ENCODE peak calls at places on chromosomes 3 and 15, in ten cellular contexts. E, X, A, L, F, C, B, R, N and H are unnamed samples.

GRCh38 chr15:61205427-61205826 is 23.7 kb downstream of the RORA start:
- DNase-seq in R (no peak), C (no peak), X (no peak), B (no peak), F (peak; percentile 45), A (peak; percentile 12), E (no peak), L (no peak), N (no peak), H (no peak)

GRCh38 chr15:40249477-40250303 is 10.8 kb downstream of the PAK6 start:
- DNase-seq in N (no peak), L (peak; percentile 61), X (no peak), C (peak; percentile 35), F (peak; percentile 20), A (no peak), B (no peak), E (peak; percentile 59), R (no peak), H (no peak)

GRCh38 chr3:68018275-68018674 is 363.9 kb upstream of the SUCLG2 start:
- DNase-seq in L (no peak), B (no peak), X (no peak), C (no peak), A (no peak), R (no peak), N (no peak), E (no peak), F (no peak), H (no peak)

GRCh38 chr3:13025778-13026518 is 47.3 kb downstream of the IQSEC1 start:
- DNase-seq in B (no peak), X (no peak), L (no peak), A (no peak), F (no peak), N (no peak), C (no peak), E (peak; percentile 68), R (no peak), H (no peak)

GRCh38 chr3:183871541-183871940 is 13.1 kb downstream of the PARL start:
- DNase-seq in R (no peak), X (no peak), L (peak; percentile 69), C (no peak), A (no peak), B (no peak), F (no peak), E (no peak), N (no peak), H (no peak)

GRCh38 chr15:99058421-99058870 is 46.4 kb upstream of the SYNM start:
- DNase-seq in X (no peak), N (no peak), L (no peak), E (no peak), B (no peak), C (no peak), F (no peak), R (no peak), A (no peak), H (no peak)

GRCh38 chr3:143551790-143552189 is 296.5 kb downstream of the SLC9A9 start:
- DNase-seq in X (no peak), C (no peak), R (no peak), A (no peak), F (no peak), E (no peak), L (no peak), N (no peak), B (no peak), H (no peak)

GRCh38 chr15:88246666-88247446 is 9.7 kb downstream of the NTRK3 start:
- DNase-seq in N (peak; percentile 71), L (peak; percentile 33), X (peak; percentile 85), B (peak; percentile 85), E (peak; percentile 87), R (peak; percentile 75), C (peak; percentile 88), F (peak; percentile 74), A (peak; percentile 55), H (peak; percentile 24)

GRCh38 chr3:114839476-114839875 is 307.6 kb downstream of the ZBTB20 start:
- DNase-seq in B (peak; percentile 20), E (no peak), R (no peak), L (no peak), C (no peak), X (no peak), F (no peak), A (no peak), N (no peak), H (no peak)

GRCh38 chr15:70505411-70505919 is 257.9 kb downstream of the UACA start:
- DNase-seq in A (peak; percentile 82), B (peak; percentile 62), X (no peak), R (no peak), E (no peak), L (peak; percentile 99), F (peak; percentile 86), N (peak; percentile 34), C (no peak), H (peak; percentile 30)

GRCh38 chr3:42520906-42521305 is 18.5 kb downstream of the VIPR1 start:
- DNase-seq in R (no peak), F (no peak), C (no peak), B (no peak), N (no peak), A (no peak), X (no peak), L (no peak), E (no peak), H (no peak)

GRCh38 chr15:75237316-75237982 is 20.7 kb upstream of the GOLGA6C start:
- DNase-seq in X (no peak), E (peak; percentile 58), B (no peak), R (peak; percentile 4), N (no peak), L (no peak), F (no peak), A (no peak), C (peak; percentile 46), H (no peak)

GRCh38 chr15:75121547-75121946 is 80.1 kb upstream of the C15orf39 start:
- DNase-seq in L (no peak), E (no peak), N (no peak), R (no peak), F (no peak), X (no peak), A (no peak), C (no peak), B (no peak), H (no peak)

GRCh38 chr15:25871403-25871802 is 8.3 kb upstream of the ATP10A start:
- DNase-seq in E (no peak), B (no peak), X (no peak), C (no peak), L (no peak), R (no peak), N (no peak), A (no peak), F (no peak), H (no peak)

GRCh38 chr15:25876231-25877140 is 13.4 kb upstream of the ATP10A start:
- DNase-seq in R (no peak), E (no peak), N (no peak), L (no peak), A (no peak), B (no peak), C (no peak), F (no peak), X (no peak), H (no peak)

GRCh38 chr15:25874379-25874778 is 11.3 kb upstream of the ATP10A start:
- DNase-seq in C (no peak), R (no peak), B (no peak), L (no peak), A (no peak), N (no peak), X (no peak), F (no peak), E (no peak), H (no peak)

GRCh38 chr15:25877681-25878080 is 14.6 kb upstream of the ATP10A start:
- DNase-seq in A (no peak), B (no peak), L (peak; percentile 68), C (no peak), R (no peak), X (no peak), N (no peak), F (no peak), E (no peak), H (no peak)

DNA sequence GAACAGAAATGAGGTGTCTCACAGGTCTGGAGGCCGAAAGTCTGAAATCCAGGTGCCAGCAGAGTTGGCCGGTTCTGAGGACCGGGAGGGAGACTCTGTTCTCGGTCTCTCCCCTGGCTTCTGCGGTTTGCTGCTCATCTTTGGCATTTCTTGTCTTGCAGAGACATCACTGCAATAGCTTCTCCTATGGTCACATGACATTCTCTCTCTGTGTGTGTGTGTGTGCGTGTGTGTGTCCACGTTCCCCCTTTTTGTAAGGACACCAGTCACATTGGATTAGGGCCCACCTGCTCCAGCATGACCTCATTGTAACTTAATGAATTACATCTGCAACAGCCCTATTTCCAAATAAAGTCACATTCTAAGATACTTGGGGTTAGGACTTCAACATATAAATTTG is 12.4 kb upstream of the ATP10A start:
- DNase-seq in E (no peak), X (no peak), C (no peak), F (no peak), R (no peak), A (no peak), N (no peak), B (no peak), L (no peak), H (no peak)
- H3K4me3 ChIP-seq in E (no peak overlapping the region), X (no peak overlapping the region), C (no peak overlapping the region), F (no peak overlapping the region), R (no peak overlapping the region), A (no peak overlapping the region), N (no peak overlapping the region), B (no peak overlapping the region), L (no peak overlapping the region), H (no peak overlapping the region)

GRCh38 chr3:127448671-127449070 is 141.9 kb downstream of the TPRA1 start:
- DNase-seq in A (no peak), E (peak; percentile 8), R (no peak), C (peak; percentile 46), B (no peak), N (no peak), L (no peak), X (no peak), F (no peak), H (no peak)
- H3K4me3 ChIP-seq in A (no peak overlapping the region), E (no peak overlapping the region), R (no peak overlapping the region), C (no peak overlapping the region), B (no peak overlapping the region), N (no peak overlapping the region), L (no peak overlapping the region), X (no peak overlapping the region), F (no peak overlapping the region), H (no peak overlapping the region)

GRCh38 chr15:67109141-67110034 is 44.0 kb downstream of the SMAD3 start:
- DNase-seq in N (peak; percentile 76), A (peak; percentile 98), B (peak; percentile 65), R (no peak), X (no peak), E (peak; percentile 96), C (peak; percentile 83), F (peak; percentile 97), L (no peak), H (peak; percentile 97)
- H3K4me3 ChIP-seq in N (no peak overlapping the region), A (no peak overlapping the region), B (no peak overlapping the region), R (no peak overlapping the region), X (no peak overlapping the region), E (no peak overlapping the region), C (no peak overlapping the region), F (no peak overlapping the region), L (no peak overlapping the region), H (no peak overlapping the region)

DNA sequence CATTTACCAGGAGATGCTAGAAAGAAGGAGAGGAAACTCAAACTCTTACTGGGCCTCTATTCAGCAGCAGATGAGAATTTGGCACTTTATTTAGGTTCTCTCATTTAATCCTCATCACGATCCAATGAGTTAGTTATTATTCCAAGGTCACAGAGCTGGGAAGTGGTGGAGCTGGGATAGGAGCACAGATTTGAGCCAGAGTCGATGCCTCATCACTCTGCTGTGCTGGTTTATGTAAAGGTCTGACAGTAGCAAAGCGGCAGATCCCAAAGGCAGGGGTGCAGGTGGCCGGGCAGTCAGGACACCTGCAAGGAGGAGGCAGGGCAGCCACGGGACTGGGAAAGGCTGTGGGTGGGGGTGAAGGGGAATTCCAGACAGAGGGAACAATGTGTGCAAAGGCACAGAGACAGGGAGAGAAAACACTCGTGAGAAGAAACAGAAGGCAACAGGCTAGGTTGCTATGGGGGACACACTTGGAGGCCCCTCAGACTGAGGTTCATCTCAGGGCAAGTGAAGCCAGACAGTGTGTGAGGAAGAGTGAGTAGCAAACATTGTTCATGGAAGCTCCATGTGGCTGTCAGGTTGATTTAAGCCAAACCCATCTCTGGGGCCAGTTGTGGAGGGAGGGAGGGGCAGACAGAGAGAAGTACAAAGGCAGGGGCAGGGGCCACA is 26.8 kb downstream of the RAB6B start:
- DNase-seq in L (no peak), E (peak; percentile 32), N (no peak), R (no peak), B (no peak), F (no peak), C (no peak), X (no peak), A (no peak), H (no peak)
- H3K4me3 ChIP-seq in L (no peak overlapping the region), E (no peak overlapping the region), N (no peak overlapping the region), R (no peak overlapping the region), B (no peak overlapping the region), F (no peak overlapping the region), C (no peak overlapping the region), X (no peak overlapping the region), A (no peak overlapping the region), H (no peak overlapping the region)